ENCODE peak calls at places on chromosome 6, in ten cellular contexts. Z is body of pancreas; Y is B cell; U is DMS53; P is AG04450; E is activated effector memory CD4-positive, alpha-beta T cell treated with anti-CD3 and anti-CD28 coated beads, Interleukin-2, amount 50 U/mL, for 16 hours; O is T-helper 2 cell treated with Interferon-gamma antibody and Interleukin-4, amounts not matched to agents 5 μg/mL and 100 μg/mL, for 36 hours; V is tibial nerve; F is neural progenitor cell; A is iPS-NIHi11. T is an unnamed sample.

GRCh38 chr6:33958208-33958862 is 154.5 kb upstream of the MLN start:
- DNase-seq in Z (peak; percentile 17), Y (no peak), U (peak; percentile 30), P (no peak), E (peak; percentile 61), O (no peak), V (no peak), F (peak; percentile 77), A (peak; percentile 74), T (no peak)

GRCh38 chr6:19663479-19663878 is 173.7 kb upstream of the ID4 start:
- DNase-seq in Z (no peak), Y (no peak), U (no peak), P (no peak), E (no peak), O (no peak), V (no peak), F (no peak), A (peak; percentile 14), T (no peak)

GRCh38 chr6:28657367-28657755 is 131.7 kb downstream of the GPX5 start:
- DNase-seq in Z (no peak), Y (no peak), U (no peak), P (no peak), E (no peak), O (no peak), V (no peak), F (no peak), A (peak; percentile 26), T (no peak)

GRCh38 chr6:87151786-87152527 is 3.4 kb upstream of the ZNF292 start:
- DNase-seq in Z (peak; percentile 67), Y (peak; percentile 81), U (peak; percentile 81), P (no peak), E (peak; percentile 90), O (peak; percentile 76), V (peak; percentile 52), F (peak; percentile 76), A (peak; percentile 46), T (peak; percentile 66)

GRCh38 chr6:108114861-108115597 is 40.5 kb upstream of the OSTM1 start:
- DNase-seq in Z (peak; percentile 62), Y (peak; percentile 58), U (peak; percentile 79), P (peak; percentile 8), E (no peak), O (peak; percentile 27), V (peak; percentile 35), F (peak; percentile 89), A (peak; percentile 64), T (peak; percentile 72)

GRCh38 chr6:160042014-160042773 is 73.3 kb downstream of the IGF2R start:
- DNase-seq in Z (no peak), Y (no peak), U (no peak), P (no peak), E (no peak), O (no peak), V (no peak), F (no peak), A (no peak), T (no peak)

GRCh38 chr6:1598433-1598832 is 11.3 kb upstream of the FOXC1 start:
- DNase-seq in Z (no peak), Y (no peak), U (no peak), P (no peak), E (no peak), O (no peak), V (no peak), F (no peak), A (no peak), T (no peak)

GRCh38 chr6:24821860-24822444 is 23.2 kb upstream of the ARMH2 start:
- DNase-seq in Z (no peak), Y (no peak), U (no peak), P (no peak), E (no peak), O (no peak), V (no peak), F (no peak), A (no peak), T (no peak)

GRCh38 chr6:152261179-152261578 is 376.0 kb downstream of the SYNE1 start:
- DNase-seq in Z (no peak), Y (no peak), U (no peak), P (no peak), E (no peak), O (no peak), V (no peak), F (peak; percentile 3), A (no peak), T (no peak)

GRCh38 chr6:35047265-35048011 is 93.7 kb downstream of the TCP11 start:
- DNase-seq in Z (no peak), Y (no peak), U (no peak), P (no peak), E (no peak), O (no peak), V (no peak), F (no peak), A (no peak), T (no peak)

GRCh38 chr6:40930555-40930954 is 108.5 kb downstream of the UNC5CL start:
- DNase-seq in Z (peak; percentile 42), Y (no peak), U (peak; percentile 12), P (no peak), E (no peak), O (no peak), V (no peak), F (no peak), A (no peak), T (no peak)

GRCh38 chr6:116078522-116078921 is 17.8 kb upstream of the FRK start:
- DNase-seq in Z (no peak), Y (no peak), U (no peak), P (no peak), E (no peak), O (no peak), V (no peak), F (no peak), A (no peak), T (no peak)

GRCh38 chr6:109296305-109296915 is 85.9 kb downstream of the CD164 start:
- DNase-seq in Z (peak; percentile 25), Y (no peak), U (peak; percentile 96), P (no peak), E (no peak), O (no peak), V (no peak), F (no peak), A (no peak), T (no peak)

GRCh38 chr6:4253604-4254211 is 118.3 kb upstream of the ECI2 start:
- DNase-seq in Z (peak; percentile 44), Y (no peak), U (peak; percentile 59), P (peak; percentile 63), E (no peak), O (no peak), V (peak; percentile 21), F (no peak), A (no peak), T (peak; percentile 65)

GRCh38 chr6:126112171-126112632 is 125.9 kb downstream of the TRMT11 start:
- DNase-seq in Z (peak; percentile 9), Y (no peak), U (peak; percentile 70), P (no peak), E (no peak), O (no peak), V (no peak), F (no peak), A (no peak), T (no peak)

GRCh38 chr6:168895102-168895812 is 358.4 kb downstream of the THBS2 start:
- DNase-seq in Z (peak; percentile 89), Y (peak; percentile 84), U (peak; percentile 93), P (peak; percentile 36), E (peak; percentile 89), O (peak; percentile 64), V (peak; percentile 78), F (peak; percentile 80), A (peak; percentile 91), T (peak; percentile 77)

GRCh38 chr6:108555399-108556052 is 5.2 kb upstream of the FOXO3 start:
- DNase-seq in Z (no peak), Y (no peak), U (no peak), P (no peak), E (no peak), O (no peak), V (peak; percentile 44), F (no peak), A (no peak), T (no peak)

GRCh38 chr6:34553750-34554149 is 2.4 kb downstream of the SPDEF start:
- DNase-seq in Z (no peak), Y (no peak), U (no peak), P (no peak), E (no peak), O (no peak), V (no peak), F (no peak), A (no peak), T (no peak)

GRCh38 chr6:43496370-43497128 is 13.6 kb downstream of the LRRC73 start:
- DNase-seq in Z (no peak), Y (peak; percentile 55), U (peak; percentile 38), P (no peak), E (no peak), O (no peak), V (no peak), F (peak; percentile 62), A (peak; percentile 77), T (peak; percentile 67)

GRCh38 chr6:26034901-26035300 is 52.3 kb upstream of the HFE start:
- DNase-seq in Z (no peak), Y (no peak), U (no peak), P (no peak), E (no peak), O (no peak), V (no peak), F (no peak), A (no peak), T (no peak)

GRCh38 chr6:22145823-22146379 is 150.9 kb downstream of the PRL start:
- DNase-seq in Z (no peak), Y (no peak), U (peak; percentile 86), P (peak; percentile 42), E (no peak), O (no peak), V (peak; percentile 9), F (no peak), A (peak; percentile 56), T (peak; percentile 60)

GRCh38 chr6:88586371-88587157 is 376.9 kb downstream of the RNGTT start:
- DNase-seq in Z (no peak), Y (no peak), U (no peak), P (no peak), E (no peak), O (no peak), V (no peak), F (peak; percentile 13), A (no peak), T (peak; percentile 73)

GRCh38 chr6:40668203-40668602 is 81.0 kb upstream of the LRFN2 start:
- DNase-seq in Z (no peak), Y (no peak), U (no peak), P (no peak), E (no peak), O (no peak), V (no peak), F (no peak), A (no peak), T (peak; percentile 54)

GRCh38 chr6:161446296-161446925 is 172.6 kb upstream of the AGPAT4 start:
- DNase-seq in Z (no peak), Y (no peak), U (no peak), P (no peak), E (no peak), O (no peak), V (no peak), F (no peak), A (no peak), T (no peak)

GRCh38 chr6:121767254-121767653 is 331.8 kb downstream of the GJA1 start:
- DNase-seq in Z (no peak), Y (no peak), U (no peak), P (no peak), E (no peak), O (no peak), V (no peak), F (no peak), A (no peak), T (no peak)

GRCh38 chr6:42100029-42100901 is 42.2 kb downstream of the C6orf132 start:
- DNase-seq in Z (no peak), Y (no peak), U (no peak), P (peak; percentile 26), E (no peak), O (peak; percentile 27), V (no peak), F (no peak), A (no peak), T (peak; percentile 66)

GRCh38 chr6:154590770-154591169 is 80.3 kb upstream of the CNKSR3 start:
- DNase-seq in Z (peak; percentile 66), Y (no peak), U (peak; percentile 98), P (no peak), E (no peak), O (no peak), V (no peak), F (no peak), A (no peak), T (no peak)

GRCh38 chr6:130529569-130530149 is 163.8 kb downstream of the TMEM200A start:
- DNase-seq in Z (no peak), Y (no peak), U (no peak), P (no peak), E (no peak), O (no peak), V (no peak), F (no peak), A (no peak), T (no peak)

T was measured in adrenal gland.